ENCODE peak calls at places on chromosomes 16 and 17, in five cellular contexts. E is ovary, P is left ventricle myocardium inferior, C is left lung, Q is HCT116. F is an unnamed sample.

GRCh38 chr16:23907457-23907902 is 71.7 kb downstream of the PRKCB start:
- DNase-seq in E (no peak), Q (no peak), P (no peak), C (no peak), F (no peak)

GRCh38 chr16:81164481-81164880 is 68.3 kb upstream of the GCSH start:
- DNase-seq in Q (no peak), C (no peak), P (no peak), E (no peak), F (no peak)

GRCh38 chr17:58189436-58190146 is 2.9 kb upstream of the EPX start:
- DNase-seq in Q (peak), E (no peak), C (peak), P (peak), F (no peak)

GRCh38 chr17:80664217-80664780 is 119.7 kb downstream of the RPTOR start:
- DNase-seq in P (no peak), C (no peak), Q (no peak), E (no peak), F (no peak)

GRCh38 chr17:70006159-70006558 is 68.9 kb upstream of the KCNJ16 start:
- DNase-seq in P (no peak), Q (no peak), C (no peak), E (no peak), F (no peak)

GRCh38 chr16:48382131-48382530 is 3.1 kb downstream of the SIAH1 start:
- DNase-seq in C (no peak), E (no peak), Q (no peak), P (no peak), F (no peak)

GRCh38 chr16:53257001-53257400 is 177.3 kb upstream of the RBL2 start:
- DNase-seq in P (no peak), C (no peak), E (no peak), Q (no peak), F (no peak)

GRCh38 chr16:7304257-7304656 is 28.4 kb upstream of the RBFOX1 start:
- DNase-seq in C (peak), Q (no peak), E (no peak), P (no peak), F (no peak)

GRCh38 chr16:53207810-53208752 is 153.3 kb downstream of the CHD9 start:
- DNase-seq in Q (peak), E (peak), P (no peak), C (no peak), F (no peak)

GRCh38 chr16:67339453-67339852 is 12.8 kb downstream of the LRRC36 start:
- DNase-seq in E (no peak), C (no peak), Q (peak), P (no peak), F (no peak)
- TF ChIP-seq CTCF in E (no peak), C (no peak), Q (peak), P (peak), F (peak)

DNA sequence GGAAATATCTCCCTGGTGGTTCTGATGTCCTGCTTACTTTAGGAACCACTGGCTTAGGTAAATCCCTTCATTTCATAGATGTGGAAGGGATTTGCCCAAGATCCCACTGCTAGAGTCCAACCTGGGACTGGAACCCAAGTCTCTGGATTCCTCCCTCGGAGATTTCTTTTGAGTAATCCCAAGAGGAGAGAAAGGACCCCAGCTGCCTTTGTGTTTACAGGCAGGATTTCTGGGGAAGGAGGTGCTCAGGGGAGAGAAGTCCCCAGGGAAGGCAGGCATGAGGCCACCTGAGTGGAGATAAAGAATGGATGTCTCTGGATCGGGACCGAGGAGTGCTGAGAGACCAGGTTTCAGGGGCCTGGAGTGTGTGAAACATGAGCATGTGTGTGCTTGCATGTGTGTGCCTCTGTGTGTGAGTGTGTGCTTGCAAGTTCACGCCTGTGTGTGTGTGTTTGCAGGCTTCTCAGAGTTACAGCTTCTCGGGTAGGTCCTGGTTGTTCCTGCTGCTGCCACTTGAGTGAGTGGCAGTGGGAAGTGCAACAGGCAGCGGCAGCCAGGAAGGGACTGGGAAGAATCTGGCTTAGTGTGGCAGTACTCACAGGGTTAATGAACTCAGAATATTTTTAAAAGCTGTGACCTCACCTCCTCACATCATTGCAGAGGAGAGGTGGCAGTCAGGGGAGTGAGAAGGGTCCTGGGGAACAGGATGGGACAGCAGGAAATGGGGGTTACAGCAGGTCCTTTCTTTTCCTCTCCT is 2.2 kb downstream of the KCNH6 start:
- DNase-seq in Q (no peak), C (peak), E (no peak), P (no peak), F (no peak)
- TF ChIP-seq CTCF in Q (no peak), C (no peak), E (no peak), P (no peak), F (no peak)

GRCh38 chr17:28849281-28849680 is 5.5 kb upstream of the ERAL1 start:
- DNase-seq in C (no peak), P (no peak), E (no peak), Q (no peak), F (peak)
- TF ChIP-seq CTCF in C (no peak), P (no peak), E (no peak), Q (peak), F (no peak)

GRCh38 chr16:88754109-88754911 is 30.7 kb downstream of the PIEZO1 start:
- DNase-seq in C (no peak), E (no peak), P (no peak), Q (no peak), F (no peak)

GRCh38 chr16:88755745-88756443 is 29.1 kb downstream of the PIEZO1 start:
- DNase-seq in Q (no peak), P (no peak), C (no peak), E (no peak), F (no peak)

GRCh38 chr16:88753191-88753590 is 31.8 kb downstream of the PIEZO1 start:
- DNase-seq in P (no peak), Q (no peak), E (no peak), C (no peak), F (no peak)

GRCh38 chr16:88753600-88753999 is 31.4 kb downstream of the PIEZO1 start:
- DNase-seq in P (no peak), E (no peak), Q (no peak), C (no peak), F (no peak)

DNA sequence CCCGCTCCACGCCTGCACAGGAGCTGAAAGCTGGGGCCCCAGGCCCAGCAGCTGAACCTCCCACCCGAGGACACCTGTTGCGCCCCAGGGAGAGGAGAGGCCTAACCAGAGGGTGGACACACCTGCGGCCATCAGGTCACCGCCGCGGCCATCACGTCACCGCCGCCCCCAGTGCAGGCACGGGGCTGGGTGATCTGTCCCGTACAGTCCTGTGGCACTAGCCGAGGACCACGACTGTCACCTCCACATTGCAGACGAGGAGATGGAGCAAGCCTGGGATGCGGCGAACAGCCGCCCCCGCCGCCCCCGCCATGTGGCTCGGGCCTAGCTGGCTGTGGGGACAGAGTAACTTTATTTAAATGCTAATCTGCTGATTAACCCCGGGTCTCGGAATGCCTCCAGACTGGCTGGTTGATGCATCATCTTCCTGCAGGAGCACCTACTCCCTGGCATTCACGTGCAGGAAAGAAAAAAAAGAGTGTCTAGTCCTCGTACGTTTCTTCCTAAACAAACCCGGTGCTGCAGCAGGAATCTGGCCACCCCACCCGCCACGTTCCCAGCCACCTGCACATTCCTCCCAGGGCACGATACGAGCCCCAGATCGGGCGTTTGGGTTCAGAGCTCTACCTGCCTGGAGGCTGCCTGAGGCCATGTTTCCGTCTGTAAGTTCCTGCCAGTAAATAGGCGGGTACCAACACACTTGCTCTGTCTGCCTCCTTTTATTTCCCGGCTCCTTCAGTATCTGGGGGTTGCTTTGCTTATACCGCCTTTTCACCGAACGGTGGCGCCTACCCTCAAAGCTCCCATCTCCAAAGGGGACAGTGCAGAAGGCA is 29.9 kb downstream of the PIEZO1 start:
- DNase-seq in P (no peak), C (no peak), E (no peak), Q (no peak), F (no peak)
- TF ChIP-seq CTCF in P (peak), C (no peak), E (no peak), Q (no peak), F (peak)

DNA sequence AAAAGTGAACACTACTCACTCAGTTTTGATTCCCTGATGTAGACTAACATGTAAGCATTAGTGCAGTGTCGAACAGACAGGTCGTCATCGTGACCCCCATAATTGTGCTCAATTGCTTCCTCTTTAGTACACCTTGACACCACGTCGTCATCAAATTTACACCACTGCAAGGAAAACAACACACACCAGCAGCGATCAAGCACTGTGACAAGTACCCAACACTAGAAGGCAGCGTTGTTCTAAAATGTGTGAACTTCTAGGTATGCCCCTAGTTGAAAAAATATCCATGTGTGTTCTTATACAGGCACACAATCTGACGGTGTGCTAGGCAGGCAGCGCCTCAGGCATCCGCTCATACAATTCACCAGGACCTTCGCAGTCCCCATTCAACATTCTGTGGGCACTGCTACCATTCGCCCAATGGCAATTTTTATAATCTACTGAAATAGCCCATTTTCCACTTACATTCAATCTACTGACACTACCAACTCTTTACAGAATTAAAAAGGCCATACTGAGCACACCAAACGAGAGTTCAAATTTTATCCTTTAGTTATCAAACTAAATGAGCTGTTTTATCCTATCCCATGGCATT is 23.1 kb downstream of the LITAFD start:
- DNase-seq in C (no peak), P (no peak), Q (peak), E (no peak), F (no peak)
- TF ChIP-seq CTCF in C (no peak), P (no peak), Q (peak), E (no peak), F (peak)

DNA sequence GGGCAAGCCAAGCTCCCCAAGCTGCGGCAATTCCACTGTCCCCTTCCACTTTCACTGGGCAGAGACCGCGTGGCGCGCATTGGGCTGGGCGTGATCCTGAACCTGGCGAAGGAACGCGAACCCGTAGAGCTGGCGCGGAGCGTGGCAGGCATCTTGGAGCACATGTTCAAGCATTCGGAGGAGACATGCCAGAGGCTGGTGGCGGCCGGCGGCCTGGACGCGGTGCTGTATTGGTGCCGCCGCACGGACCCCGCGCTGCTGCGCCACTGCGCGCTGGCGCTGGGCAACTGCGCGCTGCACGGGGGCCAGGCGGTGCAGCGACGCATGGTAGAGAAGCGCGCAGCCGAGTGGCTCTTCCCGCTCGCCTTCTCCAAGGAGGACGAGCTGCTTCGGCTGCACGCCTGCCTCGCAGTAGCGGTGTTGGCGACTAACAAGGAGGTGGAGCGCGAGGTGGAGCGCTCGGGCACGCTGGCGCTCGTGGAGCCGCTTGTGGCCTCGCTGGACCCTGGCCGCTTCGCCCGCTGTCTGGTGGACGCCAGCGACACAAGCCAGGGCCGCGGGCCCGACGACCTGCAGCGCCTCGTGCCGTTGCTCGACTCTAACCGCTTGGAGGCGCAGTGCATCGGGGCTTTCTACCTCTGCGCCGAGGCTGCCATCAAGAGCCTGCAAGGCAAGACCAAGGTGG is 9.8 kb downstream of the SARM1 start:
- DNase-seq in Q (no peak), E (no peak), P (no peak), C (peak), F (peak)
- TF ChIP-seq CTCF in Q (no peak), E (no peak), P (peak), C (peak), F (no peak)

GRCh38 chr16:5046914-5047313 is 13.2 kb upstream of the NAGPA start:
- DNase-seq in P (no peak), E (no peak), Q (no peak), C (no peak), F (peak)

GRCh38 chr16:5045499-5046115 is 11.9 kb upstream of the NAGPA start:
- DNase-seq in P (no peak), E (no peak), Q (no peak), C (no peak), F (peak)

GRCh38 chr16:5044011-5044540 is 10.3 kb upstream of the NAGPA start:
- DNase-seq in C (no peak), Q (no peak), P (no peak), E (no peak), F (peak)

GRCh38 chr16:5041604-5042133 is 7.9 kb upstream of the NAGPA start:
- DNase-seq in C (no peak), P (no peak), Q (peak), E (no peak), F (no peak)

DNA sequence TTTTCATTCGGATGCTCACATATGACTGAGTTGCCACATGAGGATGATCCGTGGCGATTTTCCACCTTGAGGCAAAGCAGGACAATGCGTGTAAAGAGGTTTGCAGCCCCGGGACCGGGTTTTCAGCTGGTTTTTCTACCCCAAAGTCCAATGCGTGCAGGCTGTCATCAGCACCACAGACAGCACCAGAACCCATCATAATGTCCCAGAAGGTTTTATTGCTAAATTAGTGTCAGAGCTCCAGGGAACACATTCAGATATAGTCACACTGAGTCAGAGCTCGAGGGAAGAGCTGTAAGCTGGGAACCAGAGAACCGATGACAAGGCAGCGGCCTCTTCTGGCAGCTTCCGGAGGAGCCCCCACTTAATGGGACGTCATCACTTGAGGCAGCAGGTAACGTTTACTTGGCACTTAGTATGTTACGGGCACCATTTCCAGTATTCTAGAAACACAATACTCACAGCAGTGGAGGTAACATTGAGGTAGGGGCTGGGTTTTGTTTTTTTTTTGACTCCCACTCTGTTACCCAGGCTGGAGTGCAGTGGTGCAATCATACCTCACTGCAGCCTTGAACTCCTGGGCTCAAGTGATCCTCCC is 8.9 kb upstream of the NAGPA start:
- DNase-seq in Q (peak), E (no peak), P (no peak), C (no peak), F (peak)
- TF ChIP-seq CTCF in Q (peak), E (no peak), P (no peak), C (no peak), F (peak)

GRCh38 chr17:73719588-73720071 is 75.4 kb upstream of the SDK2 start:
- DNase-seq in Q (no peak), E (no peak), C (no peak), P (peak), F (no peak)
- TF ChIP-seq CTCF in Q (no peak), E (no peak), C (no peak), P (no peak), F (no peak)

GRCh38 chr16:87582966-87583325 is 19.4 kb upstream of the JPH3 start:
- DNase-seq in E (no peak), Q (no peak), C (no peak), P (no peak), F (no peak)

GRCh38 chr16:87582221-87582965 is 19.9 kb upstream of the JPH3 start:
- DNase-seq in E (peak), C (peak), Q (no peak), P (peak), F (peak)

GRCh38 chr16:87581867-87582220 is 20.5 kb upstream of the JPH3 start:
- DNase-seq in P (peak), C (peak), Q (peak), E (peak), F (no peak)

GRCh38 chr16:87579691-87580090 is 22.6 kb upstream of the JPH3 start:
- DNase-seq in C (peak), P (no peak), E (no peak), Q (no peak), F (no peak)

DNA sequence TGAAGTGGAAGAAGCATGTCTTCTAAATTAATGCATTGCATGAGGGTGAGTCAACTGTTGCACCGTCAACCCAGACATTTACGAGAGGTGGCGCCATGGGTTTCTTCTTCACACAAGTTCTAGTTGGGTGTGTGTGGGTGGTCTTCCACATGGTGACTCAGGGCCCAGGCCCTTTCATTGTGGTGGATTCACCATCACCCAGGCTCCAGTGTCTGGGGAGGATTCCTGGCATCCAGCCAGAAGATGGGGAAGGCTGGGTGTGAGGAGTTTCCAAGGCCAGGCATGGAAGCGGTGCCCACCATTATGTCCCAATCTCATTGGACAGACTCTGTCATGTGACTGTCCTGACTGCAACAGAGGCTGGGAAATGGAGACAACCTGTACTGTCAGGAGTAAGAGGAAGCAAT is 21.4 kb upstream of the JPH3 start:
- DNase-seq in C (peak), E (peak), P (no peak), Q (no peak), F (no peak)
- TF ChIP-seq CTCF in C (no peak), E (no peak), P (no peak), Q (no peak), F (no peak)

GRCh38 chr17:61177351-61177750 is 222.3 kb upstream of the TBX2 start:
- DNase-seq in P (no peak), C (no peak), E (no peak), Q (no peak), F (no peak)
- TF ChIP-seq CTCF in P (no peak), C (no peak), E (no peak), Q (no peak), F (no peak)